ENCODE peak calls at places on chromosomes 1 and 21, in five cellular contexts. G, D, L, K and Z are unnamed samples.

GRCh38 chr1:46689326-46689725 is 17.7 kb downstream of the TEX38 start:
- DNase-seq in G (no peak), D (no peak), L (no peak), K (no peak), Z (peak; percentile 98)

GRCh38 chr1:164662462-164662861 is 103.5 kb downstream of the PBX1 start:
- DNase-seq in G (no peak), D (no peak), L (no peak), K (no peak), Z (no peak)

GRCh38 chr1:156767879-156768608 is 709 bp downstream of the PRCC start:
- DNase-seq in G (peak; percentile 67), D (no peak), L (peak; percentile 31), K (no peak), Z (no peak)

GRCh38 chr1:19448491-19449439 is 36.6 kb downstream of the CAPZB start:
- DNase-seq in G (peak; percentile 97), D (no peak), L (peak; percentile 84), K (no peak), Z (no peak)

GRCh38 chr1:160416369-160416768 is 16.0 kb downstream of the VANGL2 start:
- DNase-seq in G (peak; percentile 50), D (no peak), L (peak; percentile 56), K (no peak), Z (no peak)

GRCh38 chr1:183289104-183289503 is 103.0 kb downstream of the LAMC2 start:
- DNase-seq in G (no peak), D (no peak), L (no peak), K (no peak), Z (no peak)

GRCh38 chr1:204443260-204443619 is 31.6 kb upstream of the PPP1R15B start:
- DNase-seq in G (no peak), D (no peak), L (peak; percentile 79), K (no peak), Z (no peak)

GRCh38 chr1:170530972-170531757 is 801 bp upstream of the GORAB start:
- DNase-seq in G (peak; percentile 58), D (no peak), L (no peak), K (no peak), Z (no peak)

GRCh38 chr1:149887456-149888159 is 11.8 kb upstream of the BOLA1 start:
- DNase-seq in G (peak; percentile 98), D (peak; percentile 49), L (peak; percentile 95), K (peak; percentile 99), Z (peak; percentile 99)

GRCh38 chr1:75430526-75430925 is 180.4 kb downstream of the SLC44A5 start:
- DNase-seq in G (peak; percentile 4), D (no peak), L (no peak), K (no peak), Z (no peak)

GRCh38 chr1:228334954-228335353 is 71.7 kb downstream of the TRIM11 start:
- DNase-seq in G (no peak), D (no peak), L (no peak), K (no peak), Z (no peak)

GRCh38 chr1:24277420-24278169 is 41.6 kb upstream of the GRHL3 start:
- DNase-seq in G (peak; percentile 38), D (no peak), L (peak; percentile 59), K (no peak), Z (no peak)

GRCh38 chr1:151828931-151829330 is 2.7 kb downstream of the RORC start:
- DNase-seq in G (peak; percentile 35), D (no peak), L (peak; percentile 69), K (peak; percentile 60), Z (peak; percentile 65)

GRCh38 chr1:38657441-38657840 is 202.1 kb downstream of the RRAGC start:
- DNase-seq in G (no peak), D (no peak), L (no peak), K (no peak), Z (no peak)

GRCh38 chr1:11648732-11649158 is 5.5 kb downstream of the FBXO2 start:
- DNase-seq in G (peak; percentile 28), D (peak; percentile 12), L (no peak), K (no peak), Z (no peak)
- H3K4me3 ChIP-seq in G (no peak overlapping the region), D (no peak overlapping the region), L (no peak overlapping the region), K (no peak overlapping the region), Z (no peak overlapping the region)

DNA sequence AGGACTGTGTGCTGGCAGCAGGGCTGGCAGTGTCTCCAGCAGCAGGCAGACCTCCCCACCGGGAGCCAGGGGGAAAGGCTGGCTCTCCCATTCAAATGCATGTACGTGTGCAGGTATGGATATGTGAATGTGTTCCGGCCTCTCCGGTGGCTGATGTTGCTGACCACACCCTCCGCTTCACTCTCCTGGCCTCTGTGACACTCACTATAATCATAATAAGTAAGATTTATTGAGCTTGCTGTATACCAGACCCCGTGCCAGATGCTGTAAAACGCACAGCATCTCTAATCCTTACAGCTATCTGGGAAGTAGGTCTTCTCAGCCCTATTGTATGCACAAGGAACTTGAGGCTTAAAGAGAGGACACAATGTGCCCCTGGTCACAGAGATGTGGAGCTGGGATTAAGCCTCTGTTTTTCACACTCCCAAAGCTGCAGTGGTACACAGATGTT is 20.5 kb upstream of the ARTN start:
- DNase-seq in G (no peak), D (no peak), L (no peak), K (peak; percentile 57), Z (no peak)
- H3K4me3 ChIP-seq in G (no peak overlapping the region), D (no peak overlapping the region), L (no peak overlapping the region), K (no peak overlapping the region), Z (no peak overlapping the region)

GRCh38 chr1:69404486-69404885 is 163.2 kb upstream of the LRRC7 start:
- DNase-seq in G (no peak), D (no peak), L (no peak), K (no peak), Z (no peak)
- H3K4me3 ChIP-seq in G (no peak overlapping the region), D (no peak overlapping the region), L (no peak overlapping the region), K (no peak overlapping the region), Z (no peak overlapping the region)

GRCh38 chr1:30762152-30762930 is 4.8 kb upstream of the LAPTM5 start:
- DNase-seq in G (no peak), D (no peak), L (no peak), K (no peak), Z (no peak)
- H3K4me3 ChIP-seq in G (no peak overlapping the region), D (no peak overlapping the region), L (no peak overlapping the region), K (no peak overlapping the region), Z (no peak overlapping the region)

GRCh38 chr1:212610575-212610967 is 2.0 kb downstream of the ATF3 start:
- DNase-seq in G (no peak), D (no peak), L (no peak), K (no peak), Z (no peak)

GRCh38 chr1:212613440-212614335 is 5.1 kb downstream of the ATF3 start:
- DNase-seq in G (peak; percentile 45), D (no peak), L (no peak), K (no peak), Z (no peak)

GRCh38 chr1:212614398-212615091 is 6.0 kb downstream of the ATF3 start:
- DNase-seq in G (no peak), D (no peak), L (no peak), K (no peak), Z (no peak)

GRCh38 chr1:212611000-212611636 is 2.6 kb downstream of the ATF3 start:
- DNase-seq in G (no peak), D (no peak), L (no peak), K (no peak), Z (no peak)

DNA sequence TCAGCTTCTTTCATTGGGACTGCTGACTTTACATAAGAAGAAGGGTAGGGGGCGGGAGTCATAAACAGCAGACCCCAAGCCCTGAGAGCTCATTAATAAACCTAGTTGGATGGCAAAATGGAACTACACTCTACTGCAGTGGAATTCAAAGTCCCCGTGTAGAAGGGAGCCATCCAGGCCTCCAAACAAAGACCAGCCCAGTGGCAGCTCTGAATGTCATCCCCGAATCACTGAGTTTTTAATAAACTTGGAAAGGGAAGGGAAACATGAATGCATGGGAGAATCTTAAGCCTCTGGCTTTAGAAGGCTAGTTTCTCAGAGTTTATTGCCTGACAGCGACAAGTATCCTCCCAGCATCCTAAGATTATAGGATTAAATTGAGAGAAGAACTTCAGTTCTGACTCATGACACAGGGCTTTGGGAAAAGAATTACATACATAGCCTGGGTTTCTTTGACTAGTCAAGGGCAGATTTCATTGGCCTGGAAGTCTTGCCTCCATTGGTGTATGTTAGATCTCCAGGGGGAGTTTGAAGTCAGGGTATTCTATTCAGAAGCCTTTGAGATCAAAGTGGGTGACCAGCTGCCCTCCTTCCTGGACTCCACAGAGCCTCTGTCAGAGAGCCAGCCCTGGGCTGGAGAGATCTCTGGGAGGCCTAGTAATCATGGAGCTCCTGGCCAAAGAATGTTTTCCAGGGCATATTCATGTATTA is 3.8 kb downstream of the ATF3 start:
- DNase-seq in G (peak; percentile 48), D (no peak), L (no peak), K (peak; percentile 42), Z (no peak)
- H3K4me3 ChIP-seq in G (peak overlapping the region; percentile 11), D (no peak overlapping the region), L (no peak overlapping the region), K (no peak overlapping the region), Z (no peak overlapping the region)

GRCh38 chr1:32622806-32623694 is 27.3 kb downstream of the ZBTB8OS start:
- DNase-seq in G (peak; percentile 9), D (no peak), L (no peak), K (no peak), Z (peak; percentile 91)
- H3K4me3 ChIP-seq in G (no peak overlapping the region), D (no peak overlapping the region), L (no peak overlapping the region), K (no peak overlapping the region), Z (no peak overlapping the region)

DNA sequence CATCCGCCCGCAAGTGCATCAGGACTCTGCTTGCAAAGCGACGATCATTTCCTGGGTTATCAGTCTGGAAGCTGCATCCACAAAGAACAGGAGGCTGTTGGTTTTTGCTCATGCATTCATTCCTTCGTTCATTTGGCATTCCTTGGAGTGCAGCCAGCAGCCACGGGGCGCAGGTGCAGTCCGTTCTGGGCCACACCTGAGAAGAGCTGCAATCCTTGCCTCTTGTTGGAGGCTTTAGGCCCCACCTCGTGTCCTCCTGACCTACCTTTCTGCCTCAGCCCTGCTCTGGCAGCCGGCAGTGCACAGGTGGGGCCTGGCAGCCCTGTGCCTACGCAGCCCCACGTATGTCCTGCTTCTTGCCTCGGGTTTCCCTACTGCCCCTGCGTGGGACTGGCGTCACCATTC is 19.6 kb upstream of the C2CD2 start:
- DNase-seq in G (no peak), D (no peak), L (no peak), K (no peak), Z (no peak)
- H3K4me3 ChIP-seq in G (no peak overlapping the region), D (no peak overlapping the region), L (no peak overlapping the region), K (no peak overlapping the region), Z (no peak overlapping the region)